ENCODE peak calls at places on chromosome X, in nine cellular contexts. X, Y, Z, H, V, C, S, W and B are unnamed samples.

GRCh38 chrX:69037786-69038185 is 127.5 kb downstream of the PJA1 start:
- DNase-seq in X (no peak), Y (no peak), Z (no peak), H (peak), V (no peak), C (no peak), S (no peak), W (no peak), B (no peak)

GRCh38 chrX:63686878-63687714 is 97.9 kb downstream of the ARHGEF9 start:
- DNase-seq in X (peak), Y (peak), Z (no peak), H (no peak), V (peak), C (peak), S (peak), W (no peak), B (no peak)

GRCh38 chrX:18415386-18415785 is 10.0 kb upstream of the CDKL5 start:
- DNase-seq in X (no peak), Y (no peak), Z (no peak), H (no peak), V (no peak), C (no peak), S (peak), W (no peak), B (no peak)

GRCh38 chrX:115356369-115356768 is 66.9 kb downstream of the LUZP4 start:
- DNase-seq in X (no peak), Y (no peak), Z (no peak), H (no peak), V (no peak), C (no peak), S (no peak), W (no peak), B (no peak)

GRCh38 chrX:80808854-80809493 is 703 bp downstream of the BRWD3 start:
- DNase-seq in X (peak), Y (no peak), Z (peak), H (peak), V (no peak), C (peak), S (peak), W (peak), B (peak)

GRCh38 chrX:153836921-153837320 is 6.6 kb upstream of the PDZD4 start:
- DNase-seq in X (no peak), Y (no peak), Z (no peak), H (no peak), V (no peak), C (no peak), S (no peak), W (no peak), B (no peak)

GRCh38 chrX:15911729-15912550 is 57.3 kb upstream of the AP1S2 start:
- DNase-seq in X (no peak), Y (no peak), Z (no peak), H (no peak), V (no peak), C (no peak), S (no peak), W (no peak), B (no peak)

GRCh38 chrX:15274946-15275345 is 5.1 kb upstream of the ASB9 start:
- DNase-seq in X (no peak), Y (no peak), Z (no peak), H (no peak), V (no peak), C (no peak), S (no peak), W (no peak), B (no peak)

DNA sequence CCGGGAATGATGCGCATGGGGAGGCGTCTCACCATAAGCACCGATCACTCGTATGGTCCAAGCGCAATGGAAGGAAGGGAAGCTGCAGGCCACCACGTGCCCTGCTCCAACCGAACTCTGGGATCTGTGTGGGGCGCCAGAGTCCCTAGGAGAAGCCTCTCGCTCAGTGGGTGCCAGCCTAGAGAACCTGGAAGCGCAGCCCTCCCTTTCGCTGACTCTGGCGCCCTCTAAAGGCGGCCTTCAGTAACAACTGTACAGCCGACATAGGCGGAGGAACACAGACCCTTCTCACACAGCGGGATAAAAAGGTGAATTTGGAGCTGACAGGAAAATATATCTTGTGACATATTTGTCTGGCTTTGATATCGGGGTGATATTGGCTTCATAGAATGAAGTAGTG is 76.0 kb downstream of the INTS6L start:
- DNase-seq in X (peak), Y (no peak), Z (peak), H (no peak), V (peak), C (peak), S (peak), W (no peak), B (no peak)
- H3K4me3 ChIP-seq in X (no peak), Y (no peak), Z (no peak), H (no peak), V (no peak), C (no peak), S (no peak), W (no peak), B (no peak)

GRCh38 chrX:87049567-87049966 is 468.0 kb upstream of the KLHL4 start:
- DNase-seq in X (no peak), Y (no peak), Z (no peak), H (no peak), V (no peak), C (no peak), S (no peak), W (no peak), B (no peak)

DNA sequence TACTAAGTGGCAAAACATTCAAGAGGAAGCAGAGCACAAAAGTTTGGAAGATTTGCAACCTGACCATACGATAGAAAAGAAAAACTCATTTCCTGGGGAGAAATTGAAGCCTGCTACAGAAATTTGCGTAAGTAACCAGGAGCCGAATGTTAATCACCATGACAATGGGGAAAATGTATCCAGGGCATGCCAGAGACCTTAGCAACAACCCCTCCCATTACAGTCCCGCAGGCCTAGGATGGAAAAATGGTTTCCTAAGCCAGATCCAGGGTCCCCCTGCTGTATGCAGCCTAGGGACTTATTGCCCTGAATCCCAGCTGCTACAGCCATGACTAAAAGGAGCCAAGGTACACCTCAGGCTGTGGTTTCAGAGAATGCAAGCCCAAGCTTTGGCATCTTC is 472.2 kb upstream of the KLHL4 start:
- DNase-seq in X (no peak), Y (no peak), Z (no peak), H (no peak), V (no peak), C (no peak), S (no peak), W (no peak), B (no peak)
- H3K4me3 ChIP-seq in X (no peak), Y (no peak), Z (no peak), H (no peak), V (no peak), C (no peak), S (no peak), W (no peak), B (no peak)

GRCh38 chrX:137562096-137562495 is 3.8 kb upstream of the ZIC3 start:
- DNase-seq in X (no peak), Y (no peak), Z (no peak), H (no peak), V (no peak), C (no peak), S (no peak), W (no peak), B (no peak)

GRCh38 chrX:137565921-137566745 is at the start of gene ZIC3:
- DNase-seq in X (peak), Y (no peak), Z (peak), H (no peak), V (peak), C (no peak), S (peak), W (no peak), B (peak)

GRCh38 chrX:137565318-137565904 is 516 bp upstream of the ZIC3 start:
- DNase-seq in X (no peak), Y (no peak), Z (no peak), H (no peak), V (no peak), C (no peak), S (no peak), W (no peak), B (no peak)

GRCh38 chrX:137566746-137567473 is 983 bp downstream of the ZIC3 start:
- DNase-seq in X (no peak), Y (no peak), Z (no peak), H (no peak), V (no peak), C (no peak), S (peak), W (no peak), B (no peak)

DNA sequence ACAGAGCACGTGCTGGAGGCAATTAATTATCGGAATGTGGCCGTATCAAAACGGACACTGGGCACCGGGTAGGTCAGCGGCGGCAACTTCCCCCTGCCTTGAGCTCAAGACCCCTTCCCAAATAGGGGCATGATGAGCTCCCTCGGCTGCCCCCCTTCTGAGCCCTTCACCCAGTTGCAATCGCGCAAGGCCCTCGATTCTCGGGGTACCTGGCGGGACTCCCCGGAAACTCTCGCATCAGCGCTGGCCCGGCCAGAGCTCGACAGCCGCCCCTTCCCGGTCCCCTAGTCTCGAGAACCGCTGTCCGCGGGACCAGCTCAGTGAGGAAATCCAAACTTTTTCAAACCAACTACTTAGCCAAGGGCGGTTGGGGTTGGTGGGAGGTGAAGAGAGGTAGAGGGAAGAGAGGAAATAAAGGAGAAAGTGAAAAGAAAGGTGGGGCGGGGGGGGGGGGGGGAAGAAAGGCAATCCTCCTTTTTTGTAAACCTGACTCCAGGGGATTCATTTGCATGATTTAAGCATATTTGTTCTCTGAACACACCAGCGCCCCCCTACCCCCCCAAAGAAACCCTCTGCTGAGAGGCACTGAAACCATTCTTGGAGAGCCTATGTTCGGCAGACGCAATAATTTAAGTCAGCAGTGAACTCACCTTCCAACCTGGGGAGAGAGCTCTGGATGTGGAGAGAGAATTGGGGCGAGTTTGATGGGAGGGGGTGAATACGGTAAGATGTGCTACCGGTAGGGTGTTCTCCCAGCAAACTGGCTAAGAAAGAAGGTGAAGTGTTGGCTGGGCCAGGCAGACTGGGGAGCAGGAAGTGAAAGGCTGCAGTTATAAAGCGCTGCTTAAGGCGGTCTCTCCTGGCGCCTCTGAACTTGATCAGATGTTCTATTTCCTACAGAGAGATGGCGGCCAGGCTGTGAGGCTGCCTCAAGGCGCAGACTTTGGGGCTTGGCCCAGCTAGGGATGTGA is 2.0 kb upstream of the ZIC3 start:
- DNase-seq in X (no peak), Y (no peak), Z (no peak), H (no peak), V (no peak), C (no peak), S (peak), W (no peak), B (no peak)
- H3K4me3 ChIP-seq in X (no peak), Y (no peak), Z (no peak), H (no peak), V (no peak), C (no peak), S (peak), W (no peak), B (no peak)

DNA sequence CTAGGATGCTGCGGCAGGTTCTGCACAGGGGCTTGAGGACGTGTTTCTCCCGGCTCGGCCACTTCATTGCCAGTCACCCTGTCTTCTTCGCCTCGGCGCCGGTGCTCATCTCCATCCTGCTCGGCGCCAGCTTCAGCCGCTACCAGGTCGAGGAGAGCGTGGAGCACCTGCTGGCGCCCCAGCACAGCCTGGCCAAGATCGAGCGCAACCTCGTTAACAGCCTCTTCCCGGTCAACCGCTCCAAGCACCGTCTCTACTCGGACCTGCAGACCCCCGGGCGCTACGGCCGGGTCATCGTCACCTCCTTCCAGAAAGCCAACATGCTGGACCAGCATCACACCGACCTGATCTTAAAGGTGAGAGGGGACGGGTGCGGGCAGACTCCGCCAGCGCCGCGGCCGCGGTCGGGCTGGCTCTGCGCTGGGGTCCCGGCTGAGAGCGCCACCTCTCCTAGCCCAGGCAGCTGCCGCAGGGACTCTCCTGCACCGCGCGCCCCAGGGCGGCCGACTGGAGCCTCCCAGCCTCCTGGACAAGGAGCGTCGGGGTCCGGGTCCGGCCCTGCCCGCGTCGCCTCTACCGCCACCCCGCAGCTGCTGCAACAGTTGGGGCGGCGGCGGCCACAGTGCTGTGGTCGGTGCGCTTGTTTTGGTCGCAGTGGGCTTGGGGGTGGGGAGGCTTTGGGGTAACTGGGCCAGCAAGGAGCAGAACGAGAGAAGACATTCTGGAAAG is 386 bp downstream of the PTCHD1 start:
- DNase-seq in X (no peak), Y (no peak), Z (no peak), H (no peak), V (no peak), C (no peak), S (no peak), W (no peak), B (no peak)
- H3K4me3 ChIP-seq in X (peak), Y (peak), Z (peak), H (peak), V (peak), C (no peak), S (no peak), W (peak), B (peak)

GRCh38 chrX:101220881-101221280 is 1.3 kb downstream of the DRP2 start:
- DNase-seq in X (peak), Y (no peak), Z (no peak), H (no peak), V (no peak), C (no peak), S (no peak), W (no peak), B (no peak)
- H3K4me3 ChIP-seq in X (no peak), Y (no peak), Z (no peak), H (no peak), V (no peak), C (no peak), S (no peak), W (no peak), B (no peak)

GRCh38 chrX:123188081-123188480 is 4.0 kb downstream of the GRIA3 start:
- DNase-seq in X (no peak), Y (no peak), Z (no peak), H (no peak), V (peak), C (no peak), S (no peak), W (no peak), B (no peak)
- H3K4me3 ChIP-seq in X (no peak), Y (no peak), Z (no peak), H (no peak), V (no peak), C (no peak), S (no peak), W (no peak), B (no peak)